ENCODE peak calls at places on chromosomes 1 and 21, in eight cellular contexts. G is T follicular helper cell, Z is pancreas, F is neural progenitor cell, T is NCI-H446, I is HCT116, Q is ELR, P is mucosa of descending colon. Y is an unnamed sample.
A peak's percentile ranks its signal among the peaks of the same experiment; 100 is the strongest.

GRCh38 chr1:48202030-48202752 is 20.3 kb upstream of the SLC5A9 start:
- DNase-seq in P (peak; percentile 68), Z (peak; percentile 66), I (peak; percentile 37), G (peak; percentile 33), T (peak; percentile 19), Q (peak; percentile 57), F (peak; percentile 74), Y (peak; percentile 37)

GRCh38 chr21:15763359-15763758 is 33.6 kb downstream of the USP25 start:
- DNase-seq in T (no peak), Q (no peak), G (no peak), Z (no peak), P (no peak), I (no peak), F (no peak), Y (no peak)

GRCh38 chr1:89298461-89298860 is 25.8 kb upstream of the GBP5 start:
- DNase-seq in F (no peak), I (no peak), T (no peak), Z (no peak), G (no peak), Q (no peak), P (no peak), Y (no peak)

GRCh38 chr1:154352581-154353459 is 27.5 kb downstream of the ATP8B2 start:
- DNase-seq in G (peak; percentile 31), P (peak; percentile 75), I (no peak), T (no peak), Z (peak; percentile 70), F (peak; percentile 72), Q (peak; percentile 40), Y (peak; percentile 34)

GRCh38 chr1:61055110-61055614 is 27.2 kb upstream of the NFIA start:
- DNase-seq in T (no peak), Z (no peak), Q (no peak), F (no peak), G (no peak), I (no peak), P (peak; percentile 68), Y (no peak)

GRCh38 chr1:154895779-154896178 is 25.7 kb upstream of the KCNN3 start:
- DNase-seq in T (no peak), P (no peak), Q (no peak), Z (no peak), I (no peak), F (no peak), G (no peak), Y (no peak)

GRCh38 chr1:180188103-180188506 is 33.4 kb downstream of the QSOX1 start:
- DNase-seq in Q (peak; percentile 68), P (peak; percentile 70), I (no peak), Z (peak; percentile 49), T (peak; percentile 49), F (peak; percentile 76), G (no peak), Y (no peak)

GRCh38 chr1:234613128-234613875 is 3.3 kb upstream of the IRF2BP2 start:
- DNase-seq in G (no peak), P (peak; percentile 48), Q (peak; percentile 49), Z (no peak), F (no peak), T (no peak), I (no peak), Y (no peak)

GRCh38 chr1:201072922-201073321 is 39.3 kb downstream of the CACNA1S start:
- DNase-seq in T (no peak), I (no peak), Q (no peak), G (no peak), F (no peak), P (no peak), Z (no peak), Y (no peak)

GRCh38 chr1:210786546-210786945 is 347.4 kb downstream of the KCNH1 start:
- DNase-seq in P (no peak), G (no peak), Z (no peak), F (no peak), T (no peak), I (no peak), Q (no peak), Y (no peak)

GRCh38 chr1:147721711-147722110 is 38.7 kb downstream of the GJA5 start:
- DNase-seq in P (no peak), T (no peak), G (no peak), Q (no peak), F (no peak), Z (no peak), I (no peak), Y (no peak)

GRCh38 chr1:84855168-84855567 is 37.8 kb downstream of the LPAR3 start:
- DNase-seq in P (no peak), Q (peak; percentile 58), G (no peak), I (no peak), F (no peak), Z (no peak), T (no peak), Y (no peak)

GRCh38 chr1:20730690-20731056 is 1.8 kb downstream of the SH2D5 start:
- DNase-seq in Z (no peak), I (no peak), F (no peak), T (no peak), Q (no peak), P (no peak), G (no peak), Y (no peak)

GRCh38 chr1:58248067-58248466 is 298.5 kb downstream of the OMA1 start:
- DNase-seq in G (no peak), Q (no peak), F (no peak), T (no peak), I (no peak), Z (no peak), P (no peak), Y (no peak)

GRCh38 chr1:81477704-81478103 is 323.0 kb upstream of the ADGRL2 start:
- DNase-seq in I (no peak), Q (peak; percentile 19), F (no peak), G (no peak), P (no peak), Z (no peak), T (no peak), Y (no peak)

GRCh38 chr1:19385869-19386591 is 73.9 kb downstream of the SLC66A1 start:
- DNase-seq in I (no peak), F (no peak), P (peak; percentile 84), T (no peak), G (no peak), Q (peak; percentile 22), Z (peak; percentile 43), Y (no peak)

GRCh38 chr21:35911412-35912191 is 148.7 kb downstream of the SETD4 start:
- DNase-seq in Q (no peak), F (peak; percentile 31), I (no peak), T (no peak), Z (no peak), P (no peak), G (no peak), Y (no peak)

GRCh38 chr1:48093147-48093546 is 96.0 kb upstream of the TRABD2B start:
- DNase-seq in Q (no peak), F (no peak), G (no peak), Z (no peak), P (peak; percentile 43), T (no peak), I (no peak), Y (no peak)

GRCh38 chr1:193031431-193031830 is 27.7 kb downstream of the UCHL5 start:
- DNase-seq in P (no peak), I (no peak), T (no peak), F (no peak), G (no peak), Q (peak; percentile 36), Z (no peak), Y (no peak)

GRCh38 chr1:58412071-58412580 is 134.4 kb downstream of the OMA1 start:
- DNase-seq in Q (peak; percentile 69), F (no peak), G (no peak), Z (no peak), P (no peak), I (no peak), T (no peak), Y (no peak)

GRCh38 chr21:36129219-36129618 is 5.7 kb upstream of the CBR3 start:
- DNase-seq in Q (no peak), G (no peak), P (no peak), I (no peak), T (no peak), F (no peak), Z (no peak), Y (no peak)

GRCh38 chr1:17630048-17630830 is 90.7 kb downstream of the ARHGEF10L start:
- DNase-seq in P (peak; percentile 32), F (no peak), T (no peak), I (no peak), G (no peak), Z (no peak), Q (no peak), Y (no peak)

GRCh38 chr1:192104135-192104534 is 54.1 kb upstream of the RGS18 start:
- DNase-seq in F (no peak), Q (no peak), I (no peak), G (no peak), T (no peak), P (no peak), Z (no peak), Y (no peak)

GRCh38 chr1:89743788-89744187 is 77.0 kb upstream of the LRRC8D start:
- DNase-seq in G (no peak), Z (no peak), F (no peak), Q (no peak), I (no peak), P (no peak), T (peak; percentile 31), Y (no peak)

GRCh38 chr1:150414592-150414991 is 50.6 kb downstream of the RPRD2 start:
- DNase-seq in F (no peak), Q (no peak), P (no peak), Z (no peak), G (no peak), I (no peak), T (no peak), Y (no peak)

GRCh38 chr1:201423655-201424610 is 2.4 kb upstream of the TNNI1 start:
- DNase-seq in P (no peak), I (no peak), Z (no peak), F (no peak), T (no peak), G (no peak), Q (no peak), Y (no peak)

GRCh38 chr1:156602557-156602993 is 1.3 kb upstream of the GPATCH4 start:
- DNase-seq in T (no peak), Z (no peak), Q (peak; percentile 48), P (peak; percentile 38), I (peak; percentile 43), F (peak; percentile 43), G (no peak), Y (no peak)

GRCh38 chr1:182841368-182841988 is 2.3 kb downstream of the DHX9 start:
- DNase-seq in G (no peak), Q (peak; percentile 52), F (peak; percentile 47), T (no peak), P (no peak), I (no peak), Z (no peak), Y (no peak)

GRCh38 chr1:107963601-107964396 is 1.2 kb downstream of the VAV3 start:
- DNase-seq in T (no peak), F (peak; percentile 41), Z (no peak), I (no peak), Q (no peak), G (peak; percentile 8), P (peak; percentile 12), Y (no peak)

GRCh38 chr1:234934611-234935033 is 194.0 kb downstream of the TOMM20 start:
- DNase-seq in Z (no peak), F (no peak), T (no peak), G (no peak), I (no peak), Q (peak; percentile 88), P (no peak), Y (no peak)

GRCh38 chr1:242523968-242524570 is 428 bp downstream of the PLD5 start:
- DNase-seq in T (peak; percentile 43), I (no peak), Q (no peak), G (no peak), F (peak; percentile 85), P (peak; percentile 6), Z (peak; percentile 23), Y (no peak)

GRCh38 chr1:150076066-150076465 is 8.5 kb downstream of the VPS45 start:
- DNase-seq in Q (peak; percentile 20), I (no peak), G (peak; percentile 5), T (no peak), P (no peak), Z (no peak), F (no peak), Y (no peak)

GRCh38 chr21:15005391-15005790 is 59.4 kb downstream of the NRIP1 start:
- DNase-seq in P (peak; percentile 21), F (peak; percentile 26), Q (peak; percentile 50), Z (no peak), T (no peak), G (no peak), I (no peak), Y (no peak)

GRCh38 chr21:36347962-36348328 is 27.9 kb downstream of the MORC3 start:
- DNase-seq in I (no peak), F (no peak), T (no peak), P (no peak), Q (peak; percentile 59), G (no peak), Z (no peak), Y (no peak)

Y was measured in T-helper 17 cell.